ENCODE peak calls at places on chromosomes 12 and 14, in five cellular contexts. T is CD4-positive, alpha-beta memory T cell; R is SK-N-SH; P is endothelial cell of umbilical vein; H is NCI-H82. A is an unnamed sample.

GRCh38 chr14:23301288-23301968 is 1.2 kb downstream of the PPP1R3E start:
- DNase-seq in H (peak), P (peak), R (peak), T (peak), A (peak)

GRCh38 chr12:14776236-14776959 is 26.9 kb downstream of the WBP11 start:
- DNase-seq in R (peak), H (no peak), P (no peak), T (no peak), A (no peak)

GRCh38 chr12:118061011-118061875 is at the start of gene WSB2:
- DNase-seq in P (peak), R (peak), H (peak), T (peak), A (peak)

GRCh38 chr14:89304972-89305703 is 111.9 kb downstream of the FOXN3 start:
- DNase-seq in H (no peak), R (peak), T (no peak), P (peak), A (no peak)

GRCh38 chr12:1115471-1116242 is 124.6 kb downstream of the ERC1 start:
- DNase-seq in H (no peak), R (no peak), P (peak), T (no peak), A (no peak)

GRCh38 chr12:5807090-5807414 is 138.0 kb downstream of the ANO2 start:
- DNase-seq in T (no peak), R (no peak), P (no peak), H (no peak), A (no peak)

GRCh38 chr12:49776413-49776812 is 35.1 kb downstream of the TMBIM6 start:
- DNase-seq in H (peak), R (peak), P (peak), T (peak), A (peak)

GRCh38 chr14:104692261-104692938 is 3.0 kb downstream of the INF2 start:
- DNase-seq in R (no peak), P (no peak), H (no peak), T (no peak), A (no peak)

GRCh38 chr12:89470741-89471504 is 53.7 kb downstream of the GALNT4 start:
- DNase-seq in T (peak), R (peak), P (peak), H (peak), A (no peak)

GRCh38 chr14:77866932-77867331 is 67.0 kb downstream of the ADCK1 start:
- DNase-seq in P (no peak), T (no peak), H (no peak), R (no peak), A (no peak)

GRCh38 chr12:5684989-5685388 is 253.1 kb downstream of the NTF3 start:
- DNase-seq in T (no peak), P (no peak), H (no peak), R (no peak), A (no peak)

GRCh38 chr14:33512201-33512600 is 438.7 kb downstream of the EGLN3 start:
- DNase-seq in P (no peak), R (no peak), T (no peak), H (no peak), A (no peak)

GRCh38 chr12:55698241-55698955 is 9.3 kb downstream of the ITGA7 start:
- DNase-seq in P (no peak), H (no peak), R (no peak), T (no peak), A (no peak)

GRCh38 chr12:118055144-118055557 is 5.8 kb downstream of the WSB2 start:
- DNase-seq in H (peak), T (peak), R (peak), P (peak), A (peak)

GRCh38 chr14:73426877-73427276 is 31.5 kb downstream of the NUMB start:
- DNase-seq in R (no peak), P (peak), T (no peak), H (no peak), A (peak)

GRCh38 chr12:49683604-49684309 is 23.4 kb downstream of the FMNL3 start:
- DNase-seq in T (no peak), H (no peak), P (no peak), R (no peak), A (no peak)

GRCh38 chr12:32765906-32766305 is 10.2 kb upstream of the YARS2 start:
- DNase-seq in H (peak), P (no peak), T (no peak), R (no peak), A (no peak)

GRCh38 chr12:50764861-50765324 is 992 bp downstream of the ATF1 start:
- DNase-seq in H (peak), T (peak), P (peak), R (peak), A (no peak)

GRCh38 chr12:102954143-102954542 is 3.3 kb upstream of the ASCL1 start:
- DNase-seq in T (no peak), R (no peak), P (no peak), H (no peak), A (no peak)

GRCh38 chr12:97308576-97309198 is 153.9 kb upstream of the RMST start:
- DNase-seq in T (peak), H (peak), R (no peak), P (peak), A (peak)

GRCh38 chr12:5267603-5268423 is 164.1 kb upstream of the NTF3 start:
- DNase-seq in T (no peak), H (no peak), R (no peak), P (no peak), A (no peak)

GRCh38 chr12:117125769-117126168 is 26.6 kb upstream of the TESC start:
- DNase-seq in P (no peak), R (no peak), H (no peak), T (no peak), A (no peak)

GRCh38 chr14:71472281-71472960 is 459.8 kb upstream of the RGS6 start:
- DNase-seq in P (no peak), H (no peak), R (no peak), T (no peak), A (no peak)

GRCh38 chr14:68306934-68307758 is 485.7 kb downstream of the ZFP36L1 start:
- DNase-seq in P (no peak), T (no peak), H (peak), R (no peak), A (no peak)

GRCh38 chr12:130703733-130704375 is 12.2 kb downstream of the RIMBP2 start:
- DNase-seq in R (peak), T (no peak), P (no peak), H (no peak), A (no peak)